ENCODE peak calls at places on chromosomes 2 and 18, in four cellular contexts. H is GM12891, F is K562, P is GM12878. Y is an unnamed sample.

GRCh38 chr2:25528173-25528572 is 145.2 kb downstream of the DTNB start:
- DNase-seq in H (no peak), F (no peak), P (no peak), Y (no peak)

GRCh38 chr2:64276417-64277095 is 132.3 kb upstream of the PELI1 start:
- DNase-seq in H (no peak), F (no peak), P (no peak), Y (no peak)

GRCh38 chr2:138979131-138979530 is 198.9 kb upstream of the NXPH2 start:
- DNase-seq in H (no peak), F (no peak), P (no peak), Y (no peak)

GRCh38 chr2:72583376-72583775 is 242.5 kb downstream of the EXOC6B start:
- DNase-seq in H (no peak), F (no peak), P (no peak), Y (no peak)

GRCh38 chr2:126880262-126880800 is 18.4 kb upstream of the TEX51 start:
- DNase-seq in H (no peak), F (no peak), P (no peak), Y (no peak)

GRCh38 chr18:80154293-80154692 is 45.2 kb downstream of the ADNP2 start:
- DNase-seq in H (no peak), F (peak), P (peak), Y (peak)

GRCh38 chr18:22398464-22398863 is 19.3 kb downstream of the CTAGE1 start:
- DNase-seq in H (no peak), F (no peak), P (no peak), Y (no peak)

GRCh38 chr2:28753043-28753683 is 1.5 kb downstream of the PPP1CB start:
- DNase-seq in H (no peak), F (peak), P (no peak), Y (peak)

GRCh38 chr2:13654416-13654815 is 937.7 kb downstream of the TRIB2 start:
- DNase-seq in H (no peak), F (no peak), P (no peak), Y (no peak)

GRCh38 chr18:46917808-46918600 is 602 bp downstream of the KATNAL2 start:
- DNase-seq in H (peak), F (peak), P (no peak), Y (no peak)

GRCh38 chr2:212539145-212539880 is 711 bp upstream of the ERBB4 start:
- DNase-seq in H (no peak), F (peak), P (no peak), Y (no peak)

GRCh38 chr18:23784811-23785245 is 95.6 kb downstream of the LAMA3 start:
- DNase-seq in H (no peak), F (no peak), P (no peak), Y (no peak)

GRCh38 chr2:16223481-16224177 is 283.3 kb downstream of the MYCN start:
- DNase-seq in H (no peak), F (no peak), P (no peak), Y (no peak)

GRCh38 chr2:44242929-44243328 is 32.4 kb upstream of the SLC3A1 start:
- DNase-seq in H (no peak), F (no peak), P (no peak), Y (no peak)

GRCh38 chr2:216478151-216478550 is 20.5 kb upstream of the RPL37A start:
- DNase-seq in H (no peak), F (no peak), P (no peak), Y (no peak)

GRCh38 chr2:196230051-196230450 is 58.7 kb upstream of the STK17B start:
- DNase-seq in H (no peak), F (no peak), P (no peak), Y (no peak)

GRCh38 chr18:63016270-63016669 is 300.9 kb downstream of the PHLPP1 start:
- DNase-seq in H (peak), F (peak), P (peak), Y (peak)

GRCh38 chr18:70998490-70998889 is 709.6 kb downstream of the SOCS6 start:
- DNase-seq in H (no peak), F (no peak), P (no peak), Y (no peak)

GRCh38 chr2:150606380-150607060 is 119.1 kb upstream of the RND3 start:
- DNase-seq in H (no peak), F (no peak), P (no peak), Y (no peak)

GRCh38 chr2:230643576-230644291 is 68.9 kb upstream of the CAB39 start:
- DNase-seq in H (no peak), F (peak), P (no peak), Y (peak)

GRCh38 chr2:44441200-44441599 is 79.5 kb downstream of the CAMKMT start:
- DNase-seq in H (no peak), F (no peak), P (no peak), Y (no peak)

GRCh38 chr2:212528106-212528856 is 10.3 kb downstream of the ERBB4 start:
- DNase-seq in H (no peak), F (no peak), P (no peak), Y (no peak)

GRCh38 chr18:500556-501405 is at the start of gene COLEC12:
- DNase-seq in H (no peak), F (peak), P (no peak), Y (no peak)

GRCh38 chr18:76384114-76384790 is 110.8 kb downstream of the ZNF516 start:
- DNase-seq in H (no peak), F (no peak), P (no peak), Y (no peak)
- TF ChIP-seq SPI1 in H (no peak), F (no peak), P (no peak), Y (no peak)

GRCh38 chr18:25176516-25177042 is 175.4 kb downstream of the ZNF521 start:
- DNase-seq in H (no peak), F (no peak), P (no peak), Y (no peak)
- TF ChIP-seq SPI1 in H (no peak), F (no peak), P (no peak), Y (no peak)

GRCh38 chr2:48292429-48292828 is 237.5 kb upstream of the STON1 start:
- DNase-seq in H (no peak), F (no peak), P (no peak), Y (no peak)
- TF ChIP-seq SPI1 in H (no peak), F (no peak), P (no peak), Y (peak)

DNA sequence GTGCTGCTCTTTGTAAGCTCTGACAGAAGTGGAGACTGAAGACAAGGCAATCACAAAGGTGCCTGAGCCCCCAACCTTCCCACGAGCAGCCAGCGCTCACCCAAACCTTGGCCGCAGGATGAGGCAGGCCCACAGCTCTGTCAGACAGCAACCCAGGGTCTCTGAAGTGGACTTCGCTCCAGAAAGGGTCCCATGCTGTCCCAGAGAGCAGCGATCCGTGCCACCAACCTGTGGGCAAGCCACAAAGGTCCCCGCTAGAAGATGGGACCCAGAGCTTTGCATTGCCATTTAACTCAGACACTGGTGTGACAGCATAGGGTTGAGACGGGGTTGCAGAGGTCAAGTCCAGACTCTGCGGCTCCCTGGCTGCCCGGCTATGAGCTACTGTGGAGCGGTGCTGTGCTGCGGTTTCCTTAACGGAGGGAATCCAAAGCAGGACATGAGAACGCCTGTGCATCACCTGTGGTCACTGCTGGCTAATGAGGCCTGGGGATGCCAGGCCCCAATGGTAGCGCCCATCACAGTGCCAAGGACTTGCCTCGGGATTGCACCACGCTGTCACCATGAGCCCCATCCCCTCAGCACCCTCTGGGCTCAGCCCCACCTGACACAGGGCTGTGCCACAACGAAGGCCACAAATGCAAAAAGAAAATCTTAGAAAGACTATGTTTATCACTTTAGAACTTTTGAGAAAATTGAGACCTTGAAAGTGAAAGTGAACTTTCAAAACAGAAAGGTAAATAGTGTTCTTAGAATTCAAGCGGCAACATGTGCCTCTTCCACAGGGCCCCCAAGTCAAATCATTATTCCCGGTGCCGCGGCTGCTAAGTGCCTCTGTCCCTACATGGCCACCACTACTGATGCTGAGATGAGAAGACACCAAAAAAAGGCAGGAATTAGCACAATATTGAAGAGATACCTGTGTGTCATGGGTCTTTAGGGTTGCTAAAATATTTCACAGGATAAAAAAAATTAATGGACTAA is 103.4 kb downstream of the HDAC4 start:
- DNase-seq in H (no peak), F (no peak), P (no peak), Y (no peak)
- TF ChIP-seq SPI1 in H (no peak), F (no peak), P (no peak), Y (no peak)

DNA sequence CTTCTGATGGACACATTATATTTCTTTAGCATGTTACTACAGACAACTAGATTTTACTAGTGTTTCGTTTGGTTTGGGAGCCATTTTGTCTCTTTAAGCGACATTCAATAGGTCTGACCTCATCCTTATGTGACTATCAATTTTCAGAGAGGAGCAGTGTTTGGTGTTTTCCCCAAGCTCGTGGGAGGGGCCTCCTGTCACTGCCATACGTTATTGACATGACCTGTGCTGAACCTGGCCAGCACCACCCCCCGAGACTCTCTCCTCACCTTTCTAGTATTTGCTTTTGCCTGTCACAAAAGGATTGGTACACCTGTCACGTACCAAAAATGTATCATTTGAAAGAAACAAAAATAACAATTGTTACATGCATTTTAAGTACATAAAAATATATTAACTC is 69.3 kb downstream of the PSMG2 start:
- DNase-seq in H (no peak), F (no peak), P (no peak), Y (no peak)
- TF ChIP-seq SPI1 in H (no peak), F (no peak), P (no peak), Y (no peak)

GRCh38 chr2:66433945-66434678 is 813 bp upstream of the MEIS1 start:
- DNase-seq in H (no peak), F (peak), P (no peak), Y (no peak)
- TF ChIP-seq SPI1 in H (no peak), F (no peak), P (no peak), Y (no peak)

DNA sequence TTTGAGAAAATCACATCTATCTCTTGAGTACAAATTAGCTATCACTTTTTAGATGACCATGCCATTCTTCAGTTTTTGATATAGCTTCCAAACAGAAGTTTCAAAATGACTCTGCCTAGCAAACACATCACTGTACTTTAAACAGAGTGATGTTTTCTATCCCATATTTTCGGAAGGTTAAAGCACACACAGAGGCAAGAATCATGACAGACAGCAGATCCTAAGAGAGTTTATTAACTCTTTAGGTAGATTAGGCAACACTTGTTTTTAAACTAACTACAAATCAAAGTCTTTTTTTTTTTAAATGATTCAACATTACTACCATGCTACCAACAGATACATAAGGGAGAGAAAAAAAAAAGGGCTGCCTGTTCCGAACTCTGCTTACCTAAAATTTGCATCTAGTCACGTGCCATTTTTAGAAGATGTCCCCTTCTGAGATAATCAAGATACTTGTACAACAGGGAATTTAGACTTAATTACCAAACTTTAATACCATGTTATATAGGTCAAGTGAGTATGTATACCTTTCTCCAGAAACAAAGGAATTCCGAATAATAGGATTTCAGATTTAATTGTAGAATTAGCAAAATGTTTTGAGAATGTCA is 2.7 kb downstream of the RBMS1 start:
- DNase-seq in H (no peak), F (no peak), P (no peak), Y (no peak)
- TF ChIP-seq SPI1 in H (no peak), F (no peak), P (no peak), Y (no peak)

GRCh38 chr2:147182260-147182659 is 662.6 kb upstream of the ACVR2A start:
- DNase-seq in H (no peak), F (no peak), P (peak), Y (no peak)
- TF ChIP-seq SPI1 in H (peak), F (no peak), P (peak), Y (no peak)

Y was measured in HL-60.